ENCODE peak calls at places on chromosomes 7 and 10, in seven cellular contexts. X is IMR-90, C is AG04450, G is lower lobe of right lung, A is left ventricle myocardium inferior, V is SK-N-SH, T is A673. Z is an unnamed sample.

GRCh38 chr7:20790273-20790842 is 3.7 kb upstream of the SP8 start:
- DNase-seq in X (no peak), C (no peak), G (no peak), A (no peak), V (no peak), T (no peak), Z (no peak)

GRCh38 chr10:118764195-118764594 is 9.4 kb upstream of the CACUL1 start:
- DNase-seq in X (no peak), C (no peak), G (no peak), A (no peak), V (no peak), T (no peak), Z (no peak)

GRCh38 chr7:122155566-122155965 is 11.5 kb upstream of the AASS start:
- DNase-seq in X (no peak), C (no peak), G (no peak), A (no peak), V (no peak), T (no peak), Z (no peak)

GRCh38 chr7:87056346-87056745 is 3.1 kb downstream of the ELAPOR2 start:
- DNase-seq in X (no peak), C (no peak), G (no peak), A (no peak), V (no peak), T (no peak), Z (no peak)

GRCh38 chr10:9786101-9786500 is 1231.6 kb upstream of the CELF2 start:
- DNase-seq in X (peak; percentile 69), C (peak; percentile 13), G (no peak), A (no peak), V (no peak), T (no peak), Z (no peak)

GRCh38 chr10:133278577-133279265 is 2.1 kb upstream of the ADAM8 start:
- DNase-seq in X (peak; percentile 49), C (no peak), G (peak; percentile 83), A (peak; percentile 56), V (no peak), T (no peak), Z (no peak)

GRCh38 chr10:27223964-27224363 is 16.6 kb downstream of the ACBD5 start:
- DNase-seq in X (peak; percentile 26), C (no peak), G (no peak), A (no peak), V (peak; percentile 26), T (peak; percentile 41), Z (no peak)

GRCh38 chr7:81339946-81340345 is 421.1 kb upstream of the SEMA3C start:
- DNase-seq in X (peak; percentile 14), C (no peak), G (no peak), A (no peak), V (no peak), T (peak; percentile 5), Z (no peak)

GRCh38 chr10:116888380-116889055 is 39.2 kb downstream of the ENO4 start:
- DNase-seq in X (peak; percentile 89), C (peak; percentile 55), G (peak; percentile 59), A (peak; percentile 33), V (no peak), T (peak; percentile 48), Z (peak; percentile 59)

GRCh38 chr10:34335960-34336359 is 479.1 kb downstream of the PARD3 start:
- DNase-seq in X (no peak), C (no peak), G (no peak), A (no peak), V (no peak), T (no peak), Z (no peak)

DNA sequence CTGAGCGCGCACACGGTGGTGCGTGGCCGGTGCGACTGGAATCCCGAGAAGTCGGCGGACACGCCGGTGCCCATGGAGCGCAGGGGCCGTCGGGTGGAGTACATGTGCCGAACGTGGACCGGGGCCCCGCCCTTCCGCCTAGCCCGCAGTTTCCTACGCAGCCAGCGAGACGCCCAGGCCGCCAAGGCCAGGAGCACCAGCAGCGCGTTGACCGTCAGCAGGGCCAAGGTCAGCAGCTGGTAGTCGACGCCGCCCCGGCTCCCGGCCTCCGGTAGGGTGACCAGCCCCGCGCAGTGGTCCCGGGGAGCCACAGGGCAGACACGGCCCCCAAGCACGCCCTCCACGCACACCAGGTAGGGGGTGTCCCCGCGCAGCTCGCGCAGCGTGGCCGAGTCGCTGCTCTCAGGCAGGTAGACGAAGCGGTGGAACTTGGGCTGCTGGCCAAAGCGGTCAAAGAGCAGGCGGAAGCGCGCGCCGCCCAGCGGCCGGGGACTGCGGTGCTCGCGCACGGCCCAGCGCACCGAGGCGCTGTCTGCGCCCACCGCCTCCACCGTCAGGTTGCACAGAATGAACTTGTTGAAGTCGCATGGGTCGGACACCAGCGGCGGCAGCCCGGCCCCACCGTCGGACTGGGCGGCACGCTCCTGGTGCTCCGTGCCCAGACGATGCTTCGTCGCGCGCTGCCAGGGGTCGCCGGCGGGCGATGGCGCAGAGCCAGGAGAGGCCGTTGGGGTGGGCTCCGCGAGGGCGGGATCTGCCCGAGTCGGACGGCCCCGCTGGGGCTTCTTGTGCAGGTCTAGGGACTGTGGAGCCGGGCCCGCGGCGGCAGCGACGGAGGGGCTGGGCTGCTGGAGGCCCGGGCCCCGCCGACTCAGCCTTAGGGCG is 2.2 kb downstream of the TRIL start:
- DNase-seq in X (peak; percentile 4), C (no peak), G (peak; percentile 90), A (peak; percentile 81), V (peak; percentile 87), T (peak; percentile 78), Z (no peak)
- TF ChIP-seq CTCF in X (peak; percentile 49), C (peak; percentile 46), G (peak; percentile 61), A (peak; percentile 62), V (peak; percentile 32), T (peak; percentile 71), Z (peak; percentile 74)

DNA sequence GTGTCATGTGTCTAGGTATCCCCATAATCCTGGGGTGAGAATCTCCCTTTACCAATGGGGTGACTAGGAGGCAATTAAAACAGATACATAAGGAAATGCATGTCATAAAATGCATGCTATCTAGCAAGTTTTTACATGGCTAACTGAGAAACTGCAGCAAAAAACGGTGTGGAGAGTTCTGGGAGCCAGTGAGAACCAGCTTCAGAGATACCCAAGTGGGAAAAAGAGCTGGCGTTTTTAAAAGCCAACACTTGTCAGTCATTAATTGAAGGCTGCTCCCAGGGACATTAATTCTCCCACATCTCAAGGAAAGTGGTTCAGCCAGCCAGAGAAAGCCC is 28.2 kb downstream of the ST8SIA6 start:
- DNase-seq in X (no peak), C (no peak), G (no peak), A (no peak), V (no peak), T (no peak), Z (no peak)
- H3K4me3 ChIP-seq in X (no peak overlapping the region), C (no peak overlapping the region), G (no peak overlapping the region), A (no peak overlapping the region), V (no peak overlapping the region), T (no peak overlapping the region), Z (no peak overlapping the region)

GRCh38 chr7:57305192-57305748 is 144.7 kb upstream of the ZNF716 start:
- DNase-seq in X (no peak), C (no peak), G (no peak), A (no peak), V (peak; percentile 22), T (peak; percentile 4), Z (no peak)
- TF ChIP-seq CTCF in X (no peak), C (no peak), G (peak; percentile 34), A (peak; percentile 71), V (peak; percentile 47), T (peak; percentile 40), Z (no peak)

DNA sequence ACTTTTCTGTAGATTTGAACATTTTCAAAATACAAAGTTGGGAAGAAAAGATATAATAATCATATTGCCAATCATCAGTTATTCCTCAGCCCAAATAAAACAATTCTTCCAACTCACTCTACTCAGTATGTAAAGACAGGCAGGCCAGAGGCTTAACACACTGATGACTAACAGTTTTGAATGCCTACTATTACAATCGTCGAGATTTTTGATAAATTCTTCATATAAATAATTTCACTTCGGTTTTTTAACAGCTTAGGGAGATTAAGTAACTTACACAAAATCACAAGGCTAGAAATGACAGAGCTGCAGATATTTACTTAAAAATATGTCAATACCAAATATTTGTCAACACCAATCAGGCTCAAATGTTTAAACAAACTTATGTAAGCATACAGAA is 17.5 kb downstream of the CYTH3 start:
- DNase-seq in X (peak; percentile 32), C (no peak), G (no peak), A (no peak), V (no peak), T (no peak), Z (no peak)
- H3K4me3 ChIP-seq in X (no peak overlapping the region), C (no peak overlapping the region), G (no peak overlapping the region), A (no peak overlapping the region), V (no peak overlapping the region), T (no peak overlapping the region), Z (no peak overlapping the region)

Z was measured in astrocyte of the cerebellum.